ENCODE peak calls at places on chromosomes 11 and 22, in ten cellular contexts. One of them, this sample, is unnamed.

GRCh38 chr22:42641801-42642413 is 1.5 kb upstream of the ATP5MGL start:
- DNase-seq in astrocyte of the spinal cord: no peak
- DNase-seq in iPS-NIHi11: no peak
- DNase-seq in AG04449: no peak
- DNase-seq in activated naive CD8-positive, alpha-beta T cell treated with anti-CD3 and anti-CD28 coated beads for 36 hours: no peak
- DNase-seq in NCI-H1092: no peak
- DNase-seq in HEK293T: no peak
- DNase-seq in activated CD4-positive, CD25-positive, alpha-beta regulatory T cell: no peak
- DNase-seq in stimulated activated CD8-positive, alpha-beta memory T cell treated with anti-CD3 and anti-CD28 coated beads, Interleukin-2, amount 100 ng/mL, for 1 hour: no peak
- DNase-seq in Calu3: no peak
- DNase-seq in this sample: no peak

GRCh38 chr11:13278620-13279486 is 1.3 kb downstream of the BMAL1 start:
- DNase-seq in astrocyte of the spinal cord: no peak
- DNase-seq in iPS-NIHi11: peak
- DNase-seq in AG04449: no peak
- DNase-seq in activated naive CD8-positive, alpha-beta T cell treated with anti-CD3 and anti-CD28 coated beads for 36 hours: peak
- DNase-seq in NCI-H1092: peak
- DNase-seq in HEK293T: no peak
- DNase-seq in activated CD4-positive, CD25-positive, alpha-beta regulatory T cell: no peak
- DNase-seq in stimulated activated CD8-positive, alpha-beta memory T cell treated with anti-CD3 and anti-CD28 coated beads, Interleukin-2, amount 100 ng/mL, for 1 hour: no peak
- DNase-seq in Calu3: no peak
- DNase-seq in this sample: peak

GRCh38 chr11:66589996-66590675 is 2.7 kb downstream of the CCDC87 start:
- DNase-seq in astrocyte of the spinal cord: no peak
- DNase-seq in iPS-NIHi11: no peak
- DNase-seq in AG04449: no peak
- DNase-seq in activated naive CD8-positive, alpha-beta T cell treated with anti-CD3 and anti-CD28 coated beads for 36 hours: no peak
- DNase-seq in NCI-H1092: no peak
- DNase-seq in HEK293T: no peak
- DNase-seq in activated CD4-positive, CD25-positive, alpha-beta regulatory T cell: no peak
- DNase-seq in stimulated activated CD8-positive, alpha-beta memory T cell treated with anti-CD3 and anti-CD28 coated beads, Interleukin-2, amount 100 ng/mL, for 1 hour: no peak
- DNase-seq in Calu3: no peak
- DNase-seq in this sample: no peak

GRCh38 chr11:36019722-36020121 is 75.9 kb downstream of the LDLRAD3 start:
- DNase-seq in astrocyte of the spinal cord: no peak
- DNase-seq in iPS-NIHi11: no peak
- DNase-seq in AG04449: no peak
- DNase-seq in activated naive CD8-positive, alpha-beta T cell treated with anti-CD3 and anti-CD28 coated beads for 36 hours: no peak
- DNase-seq in NCI-H1092: no peak
- DNase-seq in HEK293T: no peak
- DNase-seq in activated CD4-positive, CD25-positive, alpha-beta regulatory T cell: no peak
- DNase-seq in stimulated activated CD8-positive, alpha-beta memory T cell treated with anti-CD3 and anti-CD28 coated beads, Interleukin-2, amount 100 ng/mL, for 1 hour: no peak
- DNase-seq in Calu3: no peak
- DNase-seq in this sample: peak

GRCh38 chr11:32267679-32268187 is 167.6 kb downstream of the WT1 start:
- DNase-seq in astrocyte of the spinal cord: no peak
- DNase-seq in iPS-NIHi11: no peak
- DNase-seq in AG04449: no peak
- DNase-seq in activated naive CD8-positive, alpha-beta T cell treated with anti-CD3 and anti-CD28 coated beads for 36 hours: no peak
- DNase-seq in NCI-H1092: no peak
- DNase-seq in HEK293T: no peak
- DNase-seq in activated CD4-positive, CD25-positive, alpha-beta regulatory T cell: no peak
- DNase-seq in stimulated activated CD8-positive, alpha-beta memory T cell treated with anti-CD3 and anti-CD28 coated beads, Interleukin-2, amount 100 ng/mL, for 1 hour: no peak
- DNase-seq in Calu3: no peak
- DNase-seq in this sample: no peak

GRCh38 chr11:40054631-40055030 is 1404.8 kb downstream of the LRRC4C start:
- DNase-seq in astrocyte of the spinal cord: no peak
- DNase-seq in iPS-NIHi11: no peak
- DNase-seq in AG04449: no peak
- DNase-seq in activated naive CD8-positive, alpha-beta T cell treated with anti-CD3 and anti-CD28 coated beads for 36 hours: no peak
- DNase-seq in NCI-H1092: no peak
- DNase-seq in HEK293T: no peak
- DNase-seq in activated CD4-positive, CD25-positive, alpha-beta regulatory T cell: no peak
- DNase-seq in stimulated activated CD8-positive, alpha-beta memory T cell treated with anti-CD3 and anti-CD28 coated beads, Interleukin-2, amount 100 ng/mL, for 1 hour: no peak
- DNase-seq in Calu3: no peak
- DNase-seq in this sample: no peak

GRCh38 chr22:43726296-43726695 is 85.8 kb downstream of the EFCAB6 start:
- DNase-seq in astrocyte of the spinal cord: no peak
- DNase-seq in iPS-NIHi11: no peak
- DNase-seq in AG04449: no peak
- DNase-seq in activated naive CD8-positive, alpha-beta T cell treated with anti-CD3 and anti-CD28 coated beads for 36 hours: no peak
- DNase-seq in NCI-H1092: no peak
- DNase-seq in HEK293T: no peak
- DNase-seq in activated CD4-positive, CD25-positive, alpha-beta regulatory T cell: no peak
- DNase-seq in stimulated activated CD8-positive, alpha-beta memory T cell treated with anti-CD3 and anti-CD28 coated beads, Interleukin-2, amount 100 ng/mL, for 1 hour: no peak
- DNase-seq in Calu3: no peak
- DNase-seq in this sample: no peak

GRCh38 chr11:2510626-2511402 is 66.0 kb downstream of the KCNQ1 start:
- DNase-seq in astrocyte of the spinal cord: no peak
- DNase-seq in iPS-NIHi11: no peak
- DNase-seq in AG04449: no peak
- DNase-seq in activated naive CD8-positive, alpha-beta T cell treated with anti-CD3 and anti-CD28 coated beads for 36 hours: no peak
- DNase-seq in NCI-H1092: no peak
- DNase-seq in HEK293T: no peak
- DNase-seq in activated CD4-positive, CD25-positive, alpha-beta regulatory T cell: no peak
- DNase-seq in stimulated activated CD8-positive, alpha-beta memory T cell treated with anti-CD3 and anti-CD28 coated beads, Interleukin-2, amount 100 ng/mL, for 1 hour: no peak
- DNase-seq in Calu3: no peak
- DNase-seq in this sample: no peak

GRCh38 chr11:7088921-7089320 is at the start of gene RBMXL2:
- DNase-seq in astrocyte of the spinal cord: no peak
- DNase-seq in iPS-NIHi11: no peak
- DNase-seq in AG04449: no peak
- DNase-seq in activated naive CD8-positive, alpha-beta T cell treated with anti-CD3 and anti-CD28 coated beads for 36 hours: no peak
- DNase-seq in NCI-H1092: no peak
- DNase-seq in HEK293T: no peak
- DNase-seq in activated CD4-positive, CD25-positive, alpha-beta regulatory T cell: no peak
- DNase-seq in stimulated activated CD8-positive, alpha-beta memory T cell treated with anti-CD3 and anti-CD28 coated beads, Interleukin-2, amount 100 ng/mL, for 1 hour: no peak
- DNase-seq in Calu3: no peak
- DNase-seq in this sample: no peak

GRCh38 chr11:123247498-123247799 is 52.4 kb upstream of the CLMP start:
- DNase-seq in astrocyte of the spinal cord: no peak
- DNase-seq in iPS-NIHi11: no peak
- DNase-seq in AG04449: no peak
- DNase-seq in activated naive CD8-positive, alpha-beta T cell treated with anti-CD3 and anti-CD28 coated beads for 36 hours: no peak
- DNase-seq in NCI-H1092: no peak
- DNase-seq in HEK293T: no peak
- DNase-seq in activated CD4-positive, CD25-positive, alpha-beta regulatory T cell: no peak
- DNase-seq in stimulated activated CD8-positive, alpha-beta memory T cell treated with anti-CD3 and anti-CD28 coated beads, Interleukin-2, amount 100 ng/mL, for 1 hour: no peak
- DNase-seq in Calu3: no peak
- DNase-seq in this sample: no peak

GRCh38 chr22:34019190-34019845 is 99.0 kb upstream of the LARGE1 start:
- DNase-seq in astrocyte of the spinal cord: no peak
- DNase-seq in iPS-NIHi11: no peak
- DNase-seq in AG04449: no peak
- DNase-seq in activated naive CD8-positive, alpha-beta T cell treated with anti-CD3 and anti-CD28 coated beads for 36 hours: no peak
- DNase-seq in NCI-H1092: no peak
- DNase-seq in HEK293T: no peak
- DNase-seq in activated CD4-positive, CD25-positive, alpha-beta regulatory T cell: no peak
- DNase-seq in stimulated activated CD8-positive, alpha-beta memory T cell treated with anti-CD3 and anti-CD28 coated beads, Interleukin-2, amount 100 ng/mL, for 1 hour: no peak
- DNase-seq in Calu3: no peak
- DNase-seq in this sample: peak

GRCh38 chr11:17267576-17267975 is 9.0 kb upstream of the NUCB2 start:
- DNase-seq in astrocyte of the spinal cord: peak
- DNase-seq in iPS-NIHi11: no peak
- DNase-seq in AG04449: no peak
- DNase-seq in activated naive CD8-positive, alpha-beta T cell treated with anti-CD3 and anti-CD28 coated beads for 36 hours: no peak
- DNase-seq in NCI-H1092: no peak
- DNase-seq in HEK293T: no peak
- DNase-seq in activated CD4-positive, CD25-positive, alpha-beta regulatory T cell: no peak
- DNase-seq in stimulated activated CD8-positive, alpha-beta memory T cell treated with anti-CD3 and anti-CD28 coated beads, Interleukin-2, amount 100 ng/mL, for 1 hour: no peak
- DNase-seq in Calu3: peak
- DNase-seq in this sample: peak

GRCh38 chr11:73359930-73360742 is 16.1 kb upstream of the RELT start:
- DNase-seq in astrocyte of the spinal cord: peak
- DNase-seq in iPS-NIHi11: peak
- DNase-seq in AG04449: no peak
- DNase-seq in activated naive CD8-positive, alpha-beta T cell treated with anti-CD3 and anti-CD28 coated beads for 36 hours: peak
- DNase-seq in NCI-H1092: no peak
- DNase-seq in HEK293T: peak
- DNase-seq in activated CD4-positive, CD25-positive, alpha-beta regulatory T cell: no peak
- DNase-seq in stimulated activated CD8-positive, alpha-beta memory T cell treated with anti-CD3 and anti-CD28 coated beads, Interleukin-2, amount 100 ng/mL, for 1 hour: no peak
- DNase-seq in Calu3: peak
- DNase-seq in this sample: peak

GRCh38 chr11:126416542-126417090 is 61.1 kb downstream of the ST3GAL4 start:
- DNase-seq in astrocyte of the spinal cord: peak
- DNase-seq in iPS-NIHi11: peak
- DNase-seq in AG04449: no peak
- DNase-seq in activated naive CD8-positive, alpha-beta T cell treated with anti-CD3 and anti-CD28 coated beads for 36 hours: peak
- DNase-seq in NCI-H1092: peak
- DNase-seq in HEK293T: peak
- DNase-seq in activated CD4-positive, CD25-positive, alpha-beta regulatory T cell: peak
- DNase-seq in stimulated activated CD8-positive, alpha-beta memory T cell treated with anti-CD3 and anti-CD28 coated beads, Interleukin-2, amount 100 ng/mL, for 1 hour: peak
- DNase-seq in Calu3: peak
- DNase-seq in this sample: peak

GRCh38 chr11:111454561-111455192 is 57.5 kb downstream of the BTG4 start:
- DNase-seq in astrocyte of the spinal cord: peak
- DNase-seq in iPS-NIHi11: peak
- DNase-seq in AG04449: peak
- DNase-seq in activated naive CD8-positive, alpha-beta T cell treated with anti-CD3 and anti-CD28 coated beads for 36 hours: peak
- DNase-seq in NCI-H1092: peak
- DNase-seq in HEK293T: peak
- DNase-seq in activated CD4-positive, CD25-positive, alpha-beta regulatory T cell: peak
- DNase-seq in stimulated activated CD8-positive, alpha-beta memory T cell treated with anti-CD3 and anti-CD28 coated beads, Interleukin-2, amount 100 ng/mL, for 1 hour: no peak
- DNase-seq in Calu3: peak
- DNase-seq in this sample: peak

GRCh38 chr11:34680918-34681554 is 60.1 kb downstream of the EHF start:
- DNase-seq in astrocyte of the spinal cord: peak
- DNase-seq in iPS-NIHi11: peak
- DNase-seq in AG04449: no peak
- DNase-seq in activated naive CD8-positive, alpha-beta T cell treated with anti-CD3 and anti-CD28 coated beads for 36 hours: no peak
- DNase-seq in NCI-H1092: no peak
- DNase-seq in HEK293T: no peak
- DNase-seq in activated CD4-positive, CD25-positive, alpha-beta regulatory T cell: no peak
- DNase-seq in stimulated activated CD8-positive, alpha-beta memory T cell treated with anti-CD3 and anti-CD28 coated beads, Interleukin-2, amount 100 ng/mL, for 1 hour: no peak
- DNase-seq in Calu3: peak
- DNase-seq in this sample: peak

GRCh38 chr11:288328-289144 is at the start of gene PGGHG:
- DNase-seq in astrocyte of the spinal cord: no peak
- DNase-seq in iPS-NIHi11: peak
- DNase-seq in AG04449: no peak
- DNase-seq in activated naive CD8-positive, alpha-beta T cell treated with anti-CD3 and anti-CD28 coated beads for 36 hours: peak
- DNase-seq in NCI-H1092: no peak
- DNase-seq in HEK293T: peak
- DNase-seq in activated CD4-positive, CD25-positive, alpha-beta regulatory T cell: no peak
- DNase-seq in stimulated activated CD8-positive, alpha-beta memory T cell treated with anti-CD3 and anti-CD28 coated beads, Interleukin-2, amount 100 ng/mL, for 1 hour: no peak
- DNase-seq in Calu3: peak
- DNase-seq in this sample: no peak